ENCODE peak calls at places on chromosome 6, in ten cellular contexts. One of them, this sample, is unnamed.

GRCh38 chr6:150535151-150535816 is 64.4 kb upstream of the PLEKHG1 start:
- DNase-seq in right cardiac atrium: no peak
- DNase-seq in fibroblast of lung: no peak
- DNase-seq in psoas muscle: no peak
- DNase-seq in A549: no peak
- DNase-seq in Caco-2: no peak
- DNase-seq in lung: no peak
- DNase-seq in neuronal stem cell: no peak
- DNase-seq in breast epithelium: no peak
- DNase-seq in brain microvascular endothelial cell: no peak
- DNase-seq in this sample: no peak

GRCh38 chr6:6610031-6610591 is 21.6 kb downstream of the LY86 start:
- DNase-seq in right cardiac atrium: no peak
- DNase-seq in fibroblast of lung: no peak
- DNase-seq in psoas muscle: no peak
- DNase-seq in A549: no peak
- DNase-seq in Caco-2: no peak
- DNase-seq in lung: no peak
- DNase-seq in neuronal stem cell: no peak
- DNase-seq in breast epithelium: no peak
- DNase-seq in brain microvascular endothelial cell: no peak
- DNase-seq in this sample: no peak

GRCh38 chr6:170243791-170244291 is 47.0 kb downstream of the DLL1 start:
- DNase-seq in right cardiac atrium: peak
- DNase-seq in fibroblast of lung: no peak
- DNase-seq in psoas muscle: no peak
- DNase-seq in A549: no peak
- DNase-seq in Caco-2: no peak
- DNase-seq in lung: no peak
- DNase-seq in neuronal stem cell: no peak
- DNase-seq in breast epithelium: no peak
- DNase-seq in brain microvascular endothelial cell: no peak
- DNase-seq in this sample: no peak

GRCh38 chr6:88236961-88237360 is 70.8 kb upstream of the CNR1 start:
- DNase-seq in right cardiac atrium: no peak
- DNase-seq in fibroblast of lung: no peak
- DNase-seq in psoas muscle: no peak
- DNase-seq in A549: no peak
- DNase-seq in Caco-2: no peak
- DNase-seq in lung: no peak
- DNase-seq in neuronal stem cell: no peak
- DNase-seq in breast epithelium: no peak
- DNase-seq in brain microvascular endothelial cell: no peak
- DNase-seq in this sample: no peak

GRCh38 chr6:70221025-70221714 is 81.7 kb downstream of the COL9A1 start:
- DNase-seq in right cardiac atrium: no peak
- DNase-seq in fibroblast of lung: peak
- DNase-seq in psoas muscle: no peak
- DNase-seq in A549: peak
- DNase-seq in Caco-2: peak
- DNase-seq in lung: no peak
- DNase-seq in neuronal stem cell: peak
- DNase-seq in breast epithelium: no peak
- DNase-seq in brain microvascular endothelial cell: no peak
- DNase-seq in this sample: no peak

GRCh38 chr6:142279350-142280180 is 22.2 kb upstream of the ADGRG6 start:
- DNase-seq in right cardiac atrium: no peak
- DNase-seq in fibroblast of lung: peak
- DNase-seq in psoas muscle: no peak
- DNase-seq in A549: no peak
- DNase-seq in Caco-2: peak
- DNase-seq in lung: no peak
- DNase-seq in neuronal stem cell: no peak
- DNase-seq in breast epithelium: no peak
- DNase-seq in brain microvascular endothelial cell: no peak
- DNase-seq in this sample: no peak

GRCh38 chr6:107061125-107062020 is 33.4 kb downstream of the MTRES1 start:
- DNase-seq in right cardiac atrium: no peak
- DNase-seq in fibroblast of lung: no peak
- DNase-seq in psoas muscle: no peak
- DNase-seq in A549: no peak
- DNase-seq in Caco-2: no peak
- DNase-seq in lung: no peak
- DNase-seq in neuronal stem cell: no peak
- DNase-seq in breast epithelium: no peak
- DNase-seq in brain microvascular endothelial cell: no peak
- DNase-seq in this sample: no peak

GRCh38 chr6:125947581-125947980 is 9.0 kb upstream of the HINT3 start:
- DNase-seq in right cardiac atrium: peak
- DNase-seq in fibroblast of lung: peak
- DNase-seq in psoas muscle: no peak
- DNase-seq in A549: peak
- DNase-seq in Caco-2: no peak
- DNase-seq in lung: peak
- DNase-seq in neuronal stem cell: no peak
- DNase-seq in breast epithelium: no peak
- DNase-seq in brain microvascular endothelial cell: peak
- DNase-seq in this sample: no peak

GRCh38 chr6:36033935-36034334 is 6.3 kb downstream of the MAPK14 start:
- DNase-seq in right cardiac atrium: no peak
- DNase-seq in fibroblast of lung: peak
- DNase-seq in psoas muscle: no peak
- DNase-seq in A549: peak
- DNase-seq in Caco-2: no peak
- DNase-seq in lung: peak
- DNase-seq in neuronal stem cell: no peak
- DNase-seq in breast epithelium: no peak
- DNase-seq in brain microvascular endothelial cell: no peak
- DNase-seq in this sample: no peak

GRCh38 chr6:66902457-66902856 is 1195.4 kb upstream of the EYS start:
- DNase-seq in right cardiac atrium: no peak
- DNase-seq in fibroblast of lung: no peak
- DNase-seq in psoas muscle: no peak
- DNase-seq in A549: no peak
- DNase-seq in Caco-2: no peak
- DNase-seq in lung: no peak
- DNase-seq in neuronal stem cell: no peak
- DNase-seq in breast epithelium: no peak
- DNase-seq in brain microvascular endothelial cell: no peak
- DNase-seq in this sample: no peak

GRCh38 chr6:140462495-140463311 is 1088.3 kb upstream of the CITED2 start:
- DNase-seq in right cardiac atrium: no peak
- DNase-seq in fibroblast of lung: peak
- DNase-seq in psoas muscle: no peak
- DNase-seq in A549: no peak
- DNase-seq in Caco-2: peak
- DNase-seq in lung: no peak
- DNase-seq in neuronal stem cell: no peak
- DNase-seq in breast epithelium: peak
- DNase-seq in brain microvascular endothelial cell: no peak
- DNase-seq in this sample: no peak

GRCh38 chr6:106908386-106908840 is 66.1 kb downstream of the CD24 start:
- DNase-seq in right cardiac atrium: no peak
- DNase-seq in fibroblast of lung: no peak
- DNase-seq in psoas muscle: no peak
- DNase-seq in A549: no peak
- DNase-seq in Caco-2: no peak
- DNase-seq in lung: no peak
- DNase-seq in neuronal stem cell: no peak
- DNase-seq in breast epithelium: no peak
- DNase-seq in brain microvascular endothelial cell: no peak
- DNase-seq in this sample: no peak

GRCh38 chr6:52231411-52232127 is 12.7 kb downstream of the IL17F start:
- DNase-seq in right cardiac atrium: no peak
- DNase-seq in fibroblast of lung: no peak
- DNase-seq in psoas muscle: no peak
- DNase-seq in A549: no peak
- DNase-seq in Caco-2: no peak
- DNase-seq in lung: no peak
- DNase-seq in neuronal stem cell: no peak
- DNase-seq in breast epithelium: no peak
- DNase-seq in brain microvascular endothelial cell: no peak
- DNase-seq in this sample: no peak

GRCh38 chr6:122184260-122184934 is 215.1 kb upstream of the HSF2 start:
- DNase-seq in right cardiac atrium: no peak
- DNase-seq in fibroblast of lung: peak
- DNase-seq in psoas muscle: no peak
- DNase-seq in A549: peak
- DNase-seq in Caco-2: peak
- DNase-seq in lung: no peak
- DNase-seq in neuronal stem cell: no peak
- DNase-seq in breast epithelium: no peak
- DNase-seq in brain microvascular endothelial cell: no peak
- DNase-seq in this sample: no peak

GRCh38 chr6:137736048-137736846 is 130.8 kb upstream of the TNFAIP3 start:
- DNase-seq in right cardiac atrium: no peak
- DNase-seq in fibroblast of lung: no peak
- DNase-seq in psoas muscle: no peak
- DNase-seq in A549: no peak
- DNase-seq in Caco-2: no peak
- DNase-seq in lung: no peak
- DNase-seq in neuronal stem cell: no peak
- DNase-seq in breast epithelium: no peak
- DNase-seq in brain microvascular endothelial cell: no peak
- DNase-seq in this sample: no peak
- H3K4me3 ChIP-seq in right cardiac atrium: no peak
- H3K4me3 ChIP-seq in fibroblast of lung: no peak
- H3K4me3 ChIP-seq in psoas muscle: no peak
- H3K4me3 ChIP-seq in A549: no peak
- H3K4me3 ChIP-seq in Caco-2: no peak
- H3K4me3 ChIP-seq in lung: no peak
- H3K4me3 ChIP-seq in neuronal stem cell: no peak
- H3K4me3 ChIP-seq in breast epithelium: no peak
- H3K4me3 ChIP-seq in brain microvascular endothelial cell: no peak
- H3K4me3 ChIP-seq in this sample: no peak

GRCh38 chr6:2846873-2847224 is 5.2 kb upstream of the SERPINB1 start:
- DNase-seq in right cardiac atrium: no peak
- DNase-seq in fibroblast of lung: no peak
- DNase-seq in psoas muscle: no peak
- DNase-seq in A549: no peak
- DNase-seq in Caco-2: no peak
- DNase-seq in lung: no peak
- DNase-seq in neuronal stem cell: no peak
- DNase-seq in breast epithelium: no peak
- DNase-seq in brain microvascular endothelial cell: no peak
- DNase-seq in this sample: no peak
- H3K4me3 ChIP-seq in right cardiac atrium: no peak
- H3K4me3 ChIP-seq in fibroblast of lung: no peak
- H3K4me3 ChIP-seq in psoas muscle: peak
- H3K4me3 ChIP-seq in A549: peak
- H3K4me3 ChIP-seq in Caco-2: no peak
- H3K4me3 ChIP-seq in lung: no peak
- H3K4me3 ChIP-seq in neuronal stem cell: no peak
- H3K4me3 ChIP-seq in breast epithelium: peak
- H3K4me3 ChIP-seq in brain microvascular endothelial cell: peak
- H3K4me3 ChIP-seq in this sample: peak

DNA sequence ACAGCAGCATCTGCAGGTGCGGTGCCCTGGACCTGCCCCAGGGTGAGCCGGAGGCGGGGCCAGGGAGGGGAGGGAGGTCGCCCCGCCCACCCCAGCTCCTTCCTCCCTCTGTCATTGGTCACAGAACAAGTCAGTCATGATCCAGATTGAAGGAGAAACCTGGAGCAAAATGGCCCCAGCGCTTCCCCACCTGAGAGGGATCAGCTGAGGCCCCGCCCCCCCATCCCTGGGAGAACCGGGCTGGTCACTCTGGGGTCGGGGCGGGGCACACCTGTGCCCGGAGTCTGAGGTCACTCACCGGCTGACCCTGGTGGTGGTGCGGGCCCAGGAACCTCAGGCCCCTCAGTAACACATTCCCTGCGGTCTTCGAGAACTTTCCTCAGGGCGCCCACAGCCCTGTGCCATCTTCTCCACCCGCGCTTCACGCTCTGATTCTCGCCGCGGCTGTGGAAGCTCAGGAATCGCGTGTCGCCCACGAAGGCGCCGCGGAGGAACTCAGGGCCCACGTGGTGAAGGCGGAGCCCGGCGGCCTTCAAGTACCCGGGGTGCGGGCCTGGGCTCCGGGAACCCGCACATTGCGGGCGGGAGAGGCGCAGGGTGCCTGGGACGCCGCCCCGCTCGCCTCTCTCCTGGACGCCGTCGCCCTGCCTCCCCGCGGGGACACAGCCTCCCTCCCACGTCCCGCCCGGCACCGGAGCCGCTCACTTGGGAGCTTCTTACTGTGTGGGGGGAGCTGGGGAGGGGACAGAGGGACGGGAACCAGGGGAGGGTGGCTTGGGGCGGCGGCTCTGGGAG is 36.4 kb upstream of the HLA-C start:
- DNase-seq in right cardiac atrium: peak
- DNase-seq in fibroblast of lung: no peak
- DNase-seq in psoas muscle: peak
- DNase-seq in A549: peak
- DNase-seq in Caco-2: no peak
- DNase-seq in lung: peak
- DNase-seq in neuronal stem cell: no peak
- DNase-seq in breast epithelium: peak
- DNase-seq in brain microvascular endothelial cell: no peak
- DNase-seq in this sample: no peak
- H3K4me3 ChIP-seq in right cardiac atrium: no peak
- H3K4me3 ChIP-seq in fibroblast of lung: no peak
- H3K4me3 ChIP-seq in psoas muscle: peak
- H3K4me3 ChIP-seq in A549: peak
- H3K4me3 ChIP-seq in Caco-2: no peak
- H3K4me3 ChIP-seq in lung: no peak
- H3K4me3 ChIP-seq in neuronal stem cell: no peak
- H3K4me3 ChIP-seq in breast epithelium: peak
- H3K4me3 ChIP-seq in brain microvascular endothelial cell: no peak
- H3K4me3 ChIP-seq in this sample: no peak

GRCh38 chr6:33296797-33297405 is 1.8 kb downstream of the RGL2 start:
- DNase-seq in right cardiac atrium: no peak
- DNase-seq in fibroblast of lung: no peak
- DNase-seq in psoas muscle: no peak
- DNase-seq in A549: no peak
- DNase-seq in Caco-2: no peak
- DNase-seq in lung: no peak
- DNase-seq in neuronal stem cell: no peak
- DNase-seq in breast epithelium: no peak
- DNase-seq in brain microvascular endothelial cell: no peak
- DNase-seq in this sample: no peak
- H3K4me3 ChIP-seq in right cardiac atrium: peak
- H3K4me3 ChIP-seq in fibroblast of lung: no peak
- H3K4me3 ChIP-seq in psoas muscle: peak
- H3K4me3 ChIP-seq in A549: no peak
- H3K4me3 ChIP-seq in Caco-2: peak
- H3K4me3 ChIP-seq in lung: peak
- H3K4me3 ChIP-seq in neuronal stem cell: peak
- H3K4me3 ChIP-seq in breast epithelium: peak
- H3K4me3 ChIP-seq in brain microvascular endothelial cell: peak
- H3K4me3 ChIP-seq in this sample: peak